ENCODE peak calls at places on chromosomes 2 and 18, in six cellular contexts. One of them, this sample, is unnamed.

GRCh38 chr2:28949617-28950305 is 31.3 kb upstream of the TOGARAM2 start:
- DNase-seq in coronary artery: no peak
- DNase-seq in T-helper 1 cell: no peak
- DNase-seq in A549: peak
- DNase-seq in psoas muscle: no peak
- DNase-seq in GM13976: no peak
- DNase-seq in this sample: no peak

GRCh38 chr2:188439986-188440385 is 148.3 kb downstream of the GULP1 start:
- DNase-seq in psoas muscle: no peak
- DNase-seq in A549: no peak
- DNase-seq in T-helper 1 cell: no peak
- DNase-seq in GM13976: no peak
- DNase-seq in coronary artery: no peak
- DNase-seq in this sample: no peak

GRCh38 chr2:31353121-31353520 is 61.4 kb downstream of the XDH start:
- DNase-seq in A549: no peak
- DNase-seq in T-helper 1 cell: no peak
- DNase-seq in GM13976: no peak
- DNase-seq in coronary artery: no peak
- DNase-seq in psoas muscle: no peak
- DNase-seq in this sample: no peak

GRCh38 chr2:136185991-136186771 is 68.2 kb upstream of the CXCR4 start:
- DNase-seq in GM13976: no peak
- DNase-seq in A549: no peak
- DNase-seq in coronary artery: no peak
- DNase-seq in T-helper 1 cell: no peak
- DNase-seq in psoas muscle: no peak
- DNase-seq in this sample: no peak

GRCh38 chr2:127394464-127394863 is 6.7 kb upstream of the MAP3K2 start:
- DNase-seq in coronary artery: no peak
- DNase-seq in T-helper 1 cell: no peak
- DNase-seq in psoas muscle: no peak
- DNase-seq in A549: no peak
- DNase-seq in GM13976: no peak
- DNase-seq in this sample: no peak

GRCh38 chr2:9139491-9140443 is 66.8 kb upstream of the ASAP2 start:
- DNase-seq in T-helper 1 cell: no peak
- DNase-seq in coronary artery: no peak
- DNase-seq in psoas muscle: peak
- DNase-seq in A549: peak
- DNase-seq in GM13976: peak
- DNase-seq in this sample: peak

GRCh38 chr18:79796531-79797390 is 977 bp upstream of the KCNG2 start:
- DNase-seq in GM13976: no peak
- DNase-seq in A549: no peak
- DNase-seq in coronary artery: no peak
- DNase-seq in psoas muscle: no peak
- DNase-seq in T-helper 1 cell: no peak
- DNase-seq in this sample: no peak

GRCh38 chr2:27095745-27096651 is 9.4 kb downstream of the KHK start:
- DNase-seq in A549: peak
- DNase-seq in T-helper 1 cell: no peak
- DNase-seq in coronary artery: no peak
- DNase-seq in psoas muscle: peak
- DNase-seq in GM13976: peak
- DNase-seq in this sample: peak

GRCh38 chr18:76874643-76875389 is 52.5 kb downstream of the ZNF236 start:
- DNase-seq in coronary artery: no peak
- DNase-seq in T-helper 1 cell: no peak
- DNase-seq in GM13976: no peak
- DNase-seq in psoas muscle: no peak
- DNase-seq in A549: no peak
- DNase-seq in this sample: no peak

GRCh38 chr2:95670167-95670566 is 78.4 kb downstream of the TRIM43 start:
- DNase-seq in coronary artery: no peak
- DNase-seq in psoas muscle: no peak
- DNase-seq in A549: no peak
- DNase-seq in T-helper 1 cell: no peak
- DNase-seq in GM13976: no peak
- DNase-seq in this sample: no peak

GRCh38 chr2:177165731-177166711 is 46.6 kb upstream of the HNRNPA3 start:
- DNase-seq in GM13976: peak
- DNase-seq in T-helper 1 cell: no peak
- DNase-seq in psoas muscle: no peak
- DNase-seq in coronary artery: no peak
- DNase-seq in A549: peak
- DNase-seq in this sample: peak

GRCh38 chr2:105393373-105394055 is 5.3 kb downstream of the FHL2 start:
- DNase-seq in T-helper 1 cell: no peak
- DNase-seq in coronary artery: peak
- DNase-seq in GM13976: no peak
- DNase-seq in psoas muscle: no peak
- DNase-seq in A549: no peak
- DNase-seq in this sample: no peak

This sample was measured in GM20000.